ENCODE peak calls at places on chromosome 18, in seven cellular contexts. One of them, this sample, is unnamed.

GRCh38 chr18:35155403-35156117 is 85.3 kb upstream of the ZNF397 start:
- DNase-seq in brain microvascular endothelial cell: no peak
- DNase-seq in posterior cingulate gyrus: no peak
- DNase-seq in BJ: no peak
- DNase-seq in NCI-H460: no peak
- DNase-seq in tibial artery: no peak
- DNase-seq in activated T-cell treated with anti-CD3 and anti-CD28 coated beads, Interleukin-2, amount 50 U/mL, for 72 hours: peak; percentile 10
- DNase-seq in this sample: no peak

GRCh38 chr18:75124967-75125358 is 84.0 kb downstream of the PTGR3 start:
- DNase-seq in activated T-cell treated with anti-CD3 and anti-CD28 coated beads, Interleukin-2, amount 50 U/mL, for 72 hours: no peak
- DNase-seq in posterior cingulate gyrus: no peak
- DNase-seq in NCI-H460: no peak
- DNase-seq in brain microvascular endothelial cell: no peak
- DNase-seq in BJ: no peak
- DNase-seq in tibial artery: peak; percentile 50
- DNase-seq in this sample: no peak

GRCh38 chr18:21110667-21111350 is 804 bp downstream of the ROCK1 start:
- DNase-seq in BJ: no peak
- DNase-seq in posterior cingulate gyrus: peak; percentile 52
- DNase-seq in brain microvascular endothelial cell: peak; percentile 32
- DNase-seq in tibial artery: peak; percentile 69
- DNase-seq in activated T-cell treated with anti-CD3 and anti-CD28 coated beads, Interleukin-2, amount 50 U/mL, for 72 hours: peak; percentile 71
- DNase-seq in NCI-H460: no peak
- DNase-seq in this sample: no peak

GRCh38 chr18:58723810-58724602 is 52.7 kb downstream of the MALT1 start:
- DNase-seq in brain microvascular endothelial cell: no peak
- DNase-seq in NCI-H460: no peak
- DNase-seq in tibial artery: no peak
- DNase-seq in posterior cingulate gyrus: no peak
- DNase-seq in BJ: no peak
- DNase-seq in activated T-cell treated with anti-CD3 and anti-CD28 coated beads, Interleukin-2, amount 50 U/mL, for 72 hours: no peak
- DNase-seq in this sample: no peak

GRCh38 chr18:54612237-54612636 is 21.2 kb downstream of the DYNAP start:
- DNase-seq in NCI-H460: no peak
- DNase-seq in brain microvascular endothelial cell: no peak
- DNase-seq in BJ: no peak
- DNase-seq in posterior cingulate gyrus: no peak
- DNase-seq in tibial artery: no peak
- DNase-seq in activated T-cell treated with anti-CD3 and anti-CD28 coated beads, Interleukin-2, amount 50 U/mL, for 72 hours: no peak
- DNase-seq in this sample: no peak

GRCh38 chr18:79245517-79246001 is 150.2 kb upstream of the NFATC1 start:
- DNase-seq in tibial artery: no peak
- DNase-seq in BJ: no peak
- DNase-seq in brain microvascular endothelial cell: no peak
- DNase-seq in NCI-H460: peak; percentile 92
- DNase-seq in activated T-cell treated with anti-CD3 and anti-CD28 coated beads, Interleukin-2, amount 50 U/mL, for 72 hours: peak; percentile 11
- DNase-seq in posterior cingulate gyrus: no peak
- DNase-seq in this sample: no peak

GRCh38 chr18:47931707-47932103 is 1.2 kb upstream of the SMAD2 start:
- DNase-seq in BJ: no peak
- DNase-seq in NCI-H460: peak; percentile 54
- DNase-seq in posterior cingulate gyrus: no peak
- DNase-seq in activated T-cell treated with anti-CD3 and anti-CD28 coated beads, Interleukin-2, amount 50 U/mL, for 72 hours: peak; percentile 25
- DNase-seq in brain microvascular endothelial cell: no peak
- DNase-seq in tibial artery: no peak
- DNase-seq in this sample: no peak

GRCh38 chr18:56532176-56532840 is 106.1 kb downstream of the TXNL1 start:
- DNase-seq in NCI-H460: no peak
- DNase-seq in brain microvascular endothelial cell: peak; percentile 19
- DNase-seq in BJ: no peak
- DNase-seq in activated T-cell treated with anti-CD3 and anti-CD28 coated beads, Interleukin-2, amount 50 U/mL, for 72 hours: peak; percentile 37
- DNase-seq in posterior cingulate gyrus: no peak
- DNase-seq in tibial artery: no peak
- DNase-seq in this sample: no peak

GRCh38 chr18:70450658-70451253 is 161.9 kb downstream of the SOCS6 start:
- DNase-seq in BJ: no peak
- DNase-seq in NCI-H460: no peak
- DNase-seq in activated T-cell treated with anti-CD3 and anti-CD28 coated beads, Interleukin-2, amount 50 U/mL, for 72 hours: no peak
- DNase-seq in posterior cingulate gyrus: no peak
- DNase-seq in brain microvascular endothelial cell: no peak
- DNase-seq in tibial artery: no peak
- DNase-seq in this sample: no peak

GRCh38 chr18:864872-865273 is 39.8 kb upstream of the ADCYAP1 start:
- DNase-seq in NCI-H460: peak; percentile 68
- DNase-seq in brain microvascular endothelial cell: peak; percentile 59
- DNase-seq in tibial artery: peak; percentile 78
- DNase-seq in BJ: peak; percentile 6
- DNase-seq in posterior cingulate gyrus: peak; percentile 66
- DNase-seq in activated T-cell treated with anti-CD3 and anti-CD28 coated beads, Interleukin-2, amount 50 U/mL, for 72 hours: peak; percentile 59
- DNase-seq in this sample: peak; percentile 42

GRCh38 chr18:70503060-70503459 is 214.2 kb downstream of the SOCS6 start:
- DNase-seq in activated T-cell treated with anti-CD3 and anti-CD28 coated beads, Interleukin-2, amount 50 U/mL, for 72 hours: no peak
- DNase-seq in BJ: no peak
- DNase-seq in tibial artery: no peak
- DNase-seq in NCI-H460: no peak
- DNase-seq in posterior cingulate gyrus: no peak
- DNase-seq in brain microvascular endothelial cell: no peak
- DNase-seq in this sample: no peak

GRCh38 chr18:54671291-54671881 is 80.3 kb downstream of the DYNAP start:
- DNase-seq in activated T-cell treated with anti-CD3 and anti-CD28 coated beads, Interleukin-2, amount 50 U/mL, for 72 hours: no peak
- DNase-seq in NCI-H460: peak; percentile 30
- DNase-seq in BJ: no peak
- DNase-seq in brain microvascular endothelial cell: peak; percentile 36
- DNase-seq in posterior cingulate gyrus: no peak
- DNase-seq in tibial artery: no peak
- DNase-seq in this sample: no peak

GRCh38 chr18:60044290-60045006 is 144.7 kb downstream of the PMAIP1 start:
- DNase-seq in activated T-cell treated with anti-CD3 and anti-CD28 coated beads, Interleukin-2, amount 50 U/mL, for 72 hours: no peak
- DNase-seq in tibial artery: no peak
- DNase-seq in posterior cingulate gyrus: no peak
- DNase-seq in BJ: peak; percentile 67
- DNase-seq in NCI-H460: no peak
- DNase-seq in brain microvascular endothelial cell: no peak
- DNase-seq in this sample: peak; percentile 25

GRCh38 chr18:37383036-37383788 is 182.4 kb downstream of the CELF4 start:
- DNase-seq in BJ: no peak
- DNase-seq in activated T-cell treated with anti-CD3 and anti-CD28 coated beads, Interleukin-2, amount 50 U/mL, for 72 hours: no peak
- DNase-seq in posterior cingulate gyrus: no peak
- DNase-seq in brain microvascular endothelial cell: no peak
- DNase-seq in NCI-H460: no peak
- DNase-seq in tibial artery: no peak
- DNase-seq in this sample: no peak

GRCh38 chr18:8468911-8469310 is 140.3 kb upstream of the RAB12 start:
- DNase-seq in BJ: no peak
- DNase-seq in activated T-cell treated with anti-CD3 and anti-CD28 coated beads, Interleukin-2, amount 50 U/mL, for 72 hours: no peak
- DNase-seq in tibial artery: no peak
- DNase-seq in brain microvascular endothelial cell: peak; percentile 49
- DNase-seq in posterior cingulate gyrus: no peak
- DNase-seq in NCI-H460: no peak
- DNase-seq in this sample: peak; percentile 15

GRCh38 chr18:61998957-61999356 is 106.2 kb upstream of the RNF152 start:
- DNase-seq in BJ: peak; percentile 85
- DNase-seq in NCI-H460: no peak
- DNase-seq in tibial artery: no peak
- DNase-seq in posterior cingulate gyrus: no peak
- DNase-seq in brain microvascular endothelial cell: peak; percentile 68
- DNase-seq in activated T-cell treated with anti-CD3 and anti-CD28 coated beads, Interleukin-2, amount 50 U/mL, for 72 hours: no peak
- DNase-seq in this sample: peak; percentile 97

GRCh38 chr18:73093687-73094250 is 226.0 kb upstream of the NETO1 start:
- DNase-seq in tibial artery: no peak
- DNase-seq in posterior cingulate gyrus: no peak
- DNase-seq in NCI-H460: no peak
- DNase-seq in brain microvascular endothelial cell: no peak
- DNase-seq in activated T-cell treated with anti-CD3 and anti-CD28 coated beads, Interleukin-2, amount 50 U/mL, for 72 hours: no peak
- DNase-seq in BJ: no peak
- DNase-seq in this sample: no peak

GRCh38 chr18:71114550-71115210 is 825.8 kb downstream of the SOCS6 start:
- DNase-seq in NCI-H460: no peak
- DNase-seq in BJ: no peak
- DNase-seq in posterior cingulate gyrus: no peak
- DNase-seq in tibial artery: no peak
- DNase-seq in activated T-cell treated with anti-CD3 and anti-CD28 coated beads, Interleukin-2, amount 50 U/mL, for 72 hours: no peak
- DNase-seq in brain microvascular endothelial cell: no peak
- DNase-seq in this sample: no peak

GRCh38 chr18:42092848-42093247 is 137.8 kb downstream of the PIK3C3 start:
- DNase-seq in posterior cingulate gyrus: no peak
- DNase-seq in BJ: no peak
- DNase-seq in tibial artery: no peak
- DNase-seq in NCI-H460: no peak
- DNase-seq in activated T-cell treated with anti-CD3 and anti-CD28 coated beads, Interleukin-2, amount 50 U/mL, for 72 hours: no peak
- DNase-seq in brain microvascular endothelial cell: no peak
- DNase-seq in this sample: no peak

GRCh38 chr18:67300498-67300897 is 216.0 kb downstream of the DSEL start:
- DNase-seq in activated T-cell treated with anti-CD3 and anti-CD28 coated beads, Interleukin-2, amount 50 U/mL, for 72 hours: peak; percentile 23
- DNase-seq in BJ: no peak
- DNase-seq in tibial artery: no peak
- DNase-seq in brain microvascular endothelial cell: no peak
- DNase-seq in NCI-H460: no peak
- DNase-seq in posterior cingulate gyrus: no peak
- DNase-seq in this sample: no peak

GRCh38 chr18:34738173-34738894 is 28.2 kb downstream of the DTNA start:
- DNase-seq in BJ: no peak
- DNase-seq in NCI-H460: no peak
- DNase-seq in brain microvascular endothelial cell: peak; percentile 14
- DNase-seq in tibial artery: no peak
- DNase-seq in activated T-cell treated with anti-CD3 and anti-CD28 coated beads, Interleukin-2, amount 50 U/mL, for 72 hours: no peak
- DNase-seq in posterior cingulate gyrus: no peak
- DNase-seq in this sample: no peak

GRCh38 chr18:70907673-70908072 is 618.8 kb downstream of the SOCS6 start:
- DNase-seq in tibial artery: no peak
- DNase-seq in NCI-H460: peak; percentile 65
- DNase-seq in posterior cingulate gyrus: no peak
- DNase-seq in brain microvascular endothelial cell: no peak
- DNase-seq in activated T-cell treated with anti-CD3 and anti-CD28 coated beads, Interleukin-2, amount 50 U/mL, for 72 hours: no peak
- DNase-seq in BJ: no peak
- DNase-seq in this sample: no peak

GRCh38 chr18:5729983-5730699 is 165.2 kb downstream of the TMEM200C start:
- DNase-seq in activated T-cell treated with anti-CD3 and anti-CD28 coated beads, Interleukin-2, amount 50 U/mL, for 72 hours: no peak
- DNase-seq in tibial artery: peak; percentile 79
- DNase-seq in posterior cingulate gyrus: no peak
- DNase-seq in brain microvascular endothelial cell: no peak
- DNase-seq in NCI-H460: no peak
- DNase-seq in BJ: no peak
- DNase-seq in this sample: no peak

GRCh38 chr18:61785588-61785987 is 107.2 kb downstream of the RNF152 start:
- DNase-seq in brain microvascular endothelial cell: no peak
- DNase-seq in NCI-H460: no peak
- DNase-seq in activated T-cell treated with anti-CD3 and anti-CD28 coated beads, Interleukin-2, amount 50 U/mL, for 72 hours: no peak
- DNase-seq in posterior cingulate gyrus: no peak
- DNase-seq in tibial artery: no peak
- DNase-seq in BJ: no peak
- DNase-seq in this sample: no peak

GRCh38 chr18:79567481-79568147 is 112.0 kb upstream of the CTDP1 start:
- DNase-seq in brain microvascular endothelial cell: peak; percentile 95
- DNase-seq in tibial artery: peak; percentile 51
- DNase-seq in activated T-cell treated with anti-CD3 and anti-CD28 coated beads, Interleukin-2, amount 50 U/mL, for 72 hours: no peak
- DNase-seq in posterior cingulate gyrus: peak; percentile 5
- DNase-seq in BJ: peak; percentile 80
- DNase-seq in NCI-H460: peak; percentile 1
- DNase-seq in this sample: peak; percentile 74

GRCh38 chr18:5546660-5547059 is 2.9 kb upstream of the EPB41L3 start:
- DNase-seq in posterior cingulate gyrus: peak; percentile 19
- DNase-seq in BJ: no peak
- DNase-seq in tibial artery: no peak
- DNase-seq in brain microvascular endothelial cell: peak; percentile 58
- DNase-seq in NCI-H460: peak; percentile 62
- DNase-seq in activated T-cell treated with anti-CD3 and anti-CD28 coated beads, Interleukin-2, amount 50 U/mL, for 72 hours: no peak
- DNase-seq in this sample: no peak

GRCh38 chr18:23487738-23488625 is 15.3 kb upstream of the RMC1 start:
- DNase-seq in posterior cingulate gyrus: no peak
- DNase-seq in BJ: no peak
- DNase-seq in activated T-cell treated with anti-CD3 and anti-CD28 coated beads, Interleukin-2, amount 50 U/mL, for 72 hours: peak; percentile 55
- DNase-seq in NCI-H460: no peak
- DNase-seq in brain microvascular endothelial cell: no peak
- DNase-seq in tibial artery: peak; percentile 74
- DNase-seq in this sample: no peak

GRCh38 chr18:49784427-49785185 is 28.7 kb downstream of the ACAA2 start:
- DNase-seq in NCI-H460: no peak
- DNase-seq in posterior cingulate gyrus: no peak
- DNase-seq in brain microvascular endothelial cell: no peak
- DNase-seq in tibial artery: no peak
- DNase-seq in activated T-cell treated with anti-CD3 and anti-CD28 coated beads, Interleukin-2, amount 50 U/mL, for 72 hours: no peak
- DNase-seq in BJ: no peak
- DNase-seq in this sample: no peak

GRCh38 chr18:6249788-6250187 is 164.9 kb downstream of the L3MBTL4 start:
- DNase-seq in activated T-cell treated with anti-CD3 and anti-CD28 coated beads, Interleukin-2, amount 50 U/mL, for 72 hours: no peak
- DNase-seq in brain microvascular endothelial cell: no peak
- DNase-seq in posterior cingulate gyrus: no peak
- DNase-seq in NCI-H460: no peak
- DNase-seq in tibial artery: no peak
- DNase-seq in BJ: no peak
- DNase-seq in this sample: no peak

GRCh38 chr18:48594725-48595124 is 55.9 kb downstream of the CTIF start:
- DNase-seq in NCI-H460: no peak
- DNase-seq in posterior cingulate gyrus: no peak
- DNase-seq in BJ: no peak
- DNase-seq in brain microvascular endothelial cell: no peak
- DNase-seq in activated T-cell treated with anti-CD3 and anti-CD28 coated beads, Interleukin-2, amount 50 U/mL, for 72 hours: no peak
- DNase-seq in tibial artery: no peak
- DNase-seq in this sample: no peak

GRCh38 chr18:77191241-77191751 is 58.4 kb upstream of the GALR1 start:
- DNase-seq in tibial artery: no peak
- DNase-seq in BJ: no peak
- DNase-seq in NCI-H460: no peak
- DNase-seq in brain microvascular endothelial cell: no peak
- DNase-seq in posterior cingulate gyrus: no peak
- DNase-seq in activated T-cell treated with anti-CD3 and anti-CD28 coated beads, Interleukin-2, amount 50 U/mL, for 72 hours: no peak
- DNase-seq in this sample: peak; percentile 25

GRCh38 chr18:3596324-3597158 is 146.6 kb downstream of the TGIF1 start:
- DNase-seq in brain microvascular endothelial cell: peak; percentile 30
- DNase-seq in tibial artery: no peak
- DNase-seq in BJ: no peak
- DNase-seq in activated T-cell treated with anti-CD3 and anti-CD28 coated beads, Interleukin-2, amount 50 U/mL, for 72 hours: peak; percentile 57
- DNase-seq in NCI-H460: peak; percentile 78
- DNase-seq in posterior cingulate gyrus: peak; percentile 57
- DNase-seq in this sample: no peak

GRCh38 chr18:50751947-50752346 is 67.9 kb downstream of the MRO start:
- DNase-seq in tibial artery: no peak
- DNase-seq in posterior cingulate gyrus: no peak
- DNase-seq in BJ: no peak
- DNase-seq in NCI-H460: no peak
- DNase-seq in brain microvascular endothelial cell: no peak
- DNase-seq in activated T-cell treated with anti-CD3 and anti-CD28 coated beads, Interleukin-2, amount 50 U/mL, for 72 hours: no peak
- DNase-seq in this sample: no peak

GRCh38 chr18:31148580-31148979 is 14.1 kb downstream of the DSC1 start:
- DNase-seq in tibial artery: no peak
- DNase-seq in posterior cingulate gyrus: no peak
- DNase-seq in BJ: no peak
- DNase-seq in activated T-cell treated with anti-CD3 and anti-CD28 coated beads, Interleukin-2, amount 50 U/mL, for 72 hours: no peak
- DNase-seq in brain microvascular endothelial cell: no peak
- DNase-seq in NCI-H460: no peak
- DNase-seq in this sample: no peak

GRCh38 chr18:56089607-56090258 is 501.7 kb upstream of the TCF4 start:
- DNase-seq in activated T-cell treated with anti-CD3 and anti-CD28 coated beads, Interleukin-2, amount 50 U/mL, for 72 hours: no peak
- DNase-seq in BJ: no peak
- DNase-seq in brain microvascular endothelial cell: no peak
- DNase-seq in tibial artery: no peak
- DNase-seq in posterior cingulate gyrus: no peak
- DNase-seq in NCI-H460: no peak
- DNase-seq in this sample: no peak

GRCh38 chr18:3261393-3262233 is at the start of gene MYL12B:
- DNase-seq in brain microvascular endothelial cell: no peak
- DNase-seq in tibial artery: peak; percentile 88
- DNase-seq in posterior cingulate gyrus: peak; percentile 81
- DNase-seq in NCI-H460: peak; percentile 58
- DNase-seq in activated T-cell treated with anti-CD3 and anti-CD28 coated beads, Interleukin-2, amount 50 U/mL, for 72 hours: peak; percentile 88
- DNase-seq in BJ: no peak
- DNase-seq in this sample: no peak

This sample was measured in HFF-Myc.